ENCODE peak calls at places on chromosomes 2 and 18, in six cellular contexts. One of them, this sample, is unnamed.

GRCh38 chr2:54325148-54325547 is 69.1 kb upstream of the TSPYL6 start:
- DNase-seq in A549: no peak
- DNase-seq in pancreas: no peak
- DNase-seq in lung: no peak
- DNase-seq in neural crest cell: no peak
- DNase-seq in endodermal cell: no peak
- DNase-seq in this sample: no peak

GRCh38 chr2:235098736-235099494 is 147.1 kb downstream of the SH3BP4 start:
- DNase-seq in pancreas: no peak
- DNase-seq in endodermal cell: no peak
- DNase-seq in A549: peak
- DNase-seq in lung: no peak
- DNase-seq in neural crest cell: no peak
- DNase-seq in this sample: no peak

GRCh38 chr2:197298609-197299008 is 12.0 kb downstream of the ANKRD44 start:
- DNase-seq in pancreas: no peak
- DNase-seq in lung: no peak
- DNase-seq in endodermal cell: no peak
- DNase-seq in A549: no peak
- DNase-seq in neural crest cell: no peak
- DNase-seq in this sample: no peak

GRCh38 chr18:10565835-10566234 is 40.0 kb downstream of the NAPG start:
- DNase-seq in pancreas: no peak
- DNase-seq in endodermal cell: no peak
- DNase-seq in A549: no peak
- DNase-seq in neural crest cell: no peak
- DNase-seq in lung: peak
- DNase-seq in this sample: no peak

GRCh38 chr2:105324732-105325131 is 4.8 kb downstream of the TGFBRAP1 start:
- DNase-seq in endodermal cell: peak
- DNase-seq in lung: no peak
- DNase-seq in neural crest cell: no peak
- DNase-seq in A549: no peak
- DNase-seq in pancreas: no peak
- DNase-seq in this sample: no peak

GRCh38 chr2:241637233-241638062 is at the start of gene ATG4B:
- DNase-seq in endodermal cell: peak
- DNase-seq in neural crest cell: peak
- DNase-seq in pancreas: peak
- DNase-seq in A549: peak
- DNase-seq in lung: peak
- DNase-seq in this sample: peak

GRCh38 chr2:144111443-144111842 is 408.5 kb downstream of the ZEB2 start:
- DNase-seq in lung: no peak
- DNase-seq in A549: no peak
- DNase-seq in neural crest cell: no peak
- DNase-seq in pancreas: no peak
- DNase-seq in endodermal cell: no peak
- DNase-seq in this sample: no peak

GRCh38 chr18:3088444-3088843 is 75.5 kb upstream of the LPIN2 start:
- DNase-seq in neural crest cell: no peak
- DNase-seq in pancreas: no peak
- DNase-seq in A549: no peak
- DNase-seq in endodermal cell: no peak
- DNase-seq in lung: no peak
- DNase-seq in this sample: no peak

GRCh38 chr18:9437049-9437448 is 38.3 kb upstream of the RALBP1 start:
- DNase-seq in neural crest cell: no peak
- DNase-seq in endodermal cell: no peak
- DNase-seq in lung: no peak
- DNase-seq in pancreas: no peak
- DNase-seq in A549: no peak
- DNase-seq in this sample: no peak

GRCh38 chr2:149739171-149739879 is 151.8 kb upstream of the MMADHC start:
- DNase-seq in lung: no peak
- DNase-seq in A549: no peak
- DNase-seq in neural crest cell: no peak
- DNase-seq in pancreas: no peak
- DNase-seq in endodermal cell: no peak
- DNase-seq in this sample: no peak

GRCh38 chr2:144942516-144943256 is 422.8 kb upstream of the ZEB2 start:
- DNase-seq in lung: no peak
- DNase-seq in pancreas: no peak
- DNase-seq in neural crest cell: no peak
- DNase-seq in A549: peak
- DNase-seq in endodermal cell: no peak
- DNase-seq in this sample: no peak

GRCh38 chr2:11669454-11670291 is at the start of gene NTSR2:
- DNase-seq in lung: peak
- DNase-seq in neural crest cell: peak
- DNase-seq in A549: peak
- DNase-seq in pancreas: peak
- DNase-seq in endodermal cell: peak
- DNase-seq in this sample: no peak

GRCh38 chr2:8448822-8449577 is 232.9 kb upstream of the ID2 start:
- DNase-seq in pancreas: no peak
- DNase-seq in neural crest cell: no peak
- DNase-seq in lung: no peak
- DNase-seq in endodermal cell: peak
- DNase-seq in A549: no peak
- DNase-seq in this sample: no peak

GRCh38 chr18:28767781-28768211 is 590.9 kb upstream of the CDH2 start:
- DNase-seq in A549: no peak
- DNase-seq in endodermal cell: no peak
- DNase-seq in lung: no peak
- DNase-seq in neural crest cell: no peak
- DNase-seq in pancreas: no peak
- DNase-seq in this sample: no peak

GRCh38 chr2:166892397-166892796 is 4.1 kb downstream of the XIRP2 start:
- DNase-seq in A549: no peak
- DNase-seq in pancreas: no peak
- DNase-seq in neural crest cell: no peak
- DNase-seq in lung: no peak
- DNase-seq in endodermal cell: peak
- DNase-seq in this sample: no peak

GRCh38 chr2:48534781-48535180 is 4.8 kb downstream of the STON1 start:
- DNase-seq in lung: no peak
- DNase-seq in endodermal cell: no peak
- DNase-seq in A549: no peak
- DNase-seq in pancreas: no peak
- DNase-seq in neural crest cell: no peak
- DNase-seq in this sample: no peak

GRCh38 chr2:11685906-11686470 is 16.0 kb upstream of the NTSR2 start:
- DNase-seq in neural crest cell: no peak
- DNase-seq in pancreas: no peak
- DNase-seq in A549: no peak
- DNase-seq in endodermal cell: peak
- DNase-seq in lung: no peak
- DNase-seq in this sample: no peak

GRCh38 chr2:61328707-61329251 is 142.1 kb downstream of the USP34 start:
- DNase-seq in endodermal cell: no peak
- DNase-seq in A549: peak
- DNase-seq in lung: peak
- DNase-seq in pancreas: no peak
- DNase-seq in neural crest cell: no peak
- DNase-seq in this sample: no peak

GRCh38 chr2:192265751-192266150 is 71.0 kb upstream of the TMEFF2 start:
- DNase-seq in pancreas: no peak
- DNase-seq in A549: no peak
- DNase-seq in lung: no peak
- DNase-seq in endodermal cell: no peak
- DNase-seq in neural crest cell: no peak
- DNase-seq in this sample: no peak

GRCh38 chr2:44479127-44479887 is 117.6 kb downstream of the CAMKMT start:
- DNase-seq in pancreas: peak
- DNase-seq in A549: peak
- DNase-seq in lung: peak
- DNase-seq in neural crest cell: peak
- DNase-seq in endodermal cell: peak
- DNase-seq in this sample: peak

GRCh38 chr18:63869374-63869773 is 18.1 kb upstream of the SERPINB2 start:
- DNase-seq in neural crest cell: no peak
- DNase-seq in lung: no peak
- DNase-seq in endodermal cell: no peak
- DNase-seq in A549: no peak
- DNase-seq in pancreas: no peak
- DNase-seq in this sample: no peak

GRCh38 chr2:237691200-237691907 is 64.0 kb downstream of the LRRFIP1 start:
- DNase-seq in lung: peak
- DNase-seq in endodermal cell: peak
- DNase-seq in A549: peak
- DNase-seq in neural crest cell: peak
- DNase-seq in pancreas: no peak
- DNase-seq in this sample: no peak

DNA sequence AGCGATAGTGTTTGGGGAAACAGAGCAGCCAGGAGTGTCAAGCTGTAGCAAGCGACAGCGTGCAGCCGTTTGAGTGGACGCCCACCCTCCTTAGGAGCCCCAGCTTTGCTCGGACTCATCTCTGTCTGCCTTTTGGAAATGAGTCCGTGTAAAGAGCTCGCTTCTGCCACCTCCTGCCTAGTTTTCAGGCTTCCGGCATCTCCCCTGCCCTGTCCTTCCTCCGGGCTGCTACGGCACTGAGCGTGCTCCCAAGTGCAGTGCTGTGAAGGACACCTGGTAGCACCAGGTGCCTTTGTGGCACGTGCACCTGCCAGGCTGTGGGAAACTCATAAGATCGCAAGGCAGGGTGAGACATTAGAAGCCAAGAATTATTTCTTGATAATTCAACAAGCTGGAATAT is 117.1 kb downstream of the RNF144A start:
- DNase-seq in neural crest cell: no peak
- DNase-seq in endodermal cell: peak
- DNase-seq in A549: peak
- DNase-seq in pancreas: peak
- DNase-seq in lung: no peak
- DNase-seq in this sample: no peak
- TF ChIP-seq CTCF in neural crest cell: peak
- TF ChIP-seq CTCF in endodermal cell: peak
- TF ChIP-seq CTCF in A549: peak
- TF ChIP-seq CTCF in pancreas: no peak
- TF ChIP-seq CTCF in lung: no peak
- TF ChIP-seq CTCF in this sample: no peak

DNA sequence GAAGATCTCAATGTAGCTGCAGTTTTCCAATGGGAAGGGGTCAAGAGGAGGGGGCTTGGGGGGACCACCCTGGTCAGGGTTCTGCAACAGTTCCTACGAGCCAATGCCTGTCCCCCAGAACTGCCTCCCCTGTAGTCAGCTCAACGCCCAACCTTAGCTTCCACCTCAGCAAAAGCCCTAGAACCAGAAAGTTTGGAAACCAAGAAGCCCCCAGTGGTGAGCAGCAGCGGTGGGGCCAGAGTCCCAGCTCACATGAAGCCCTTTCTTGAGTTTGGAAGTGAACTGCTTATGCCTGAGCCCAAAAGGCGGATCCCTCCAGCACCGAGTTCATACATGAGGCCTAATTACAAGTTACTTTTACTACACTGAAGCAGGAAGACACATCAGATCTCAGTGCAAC is 162.4 kb downstream of the HDAC4 start:
- DNase-seq in neural crest cell: no peak
- DNase-seq in lung: no peak
- DNase-seq in A549: no peak
- DNase-seq in endodermal cell: peak
- DNase-seq in pancreas: no peak
- DNase-seq in this sample: no peak
- TF ChIP-seq CTCF in neural crest cell: no peak
- TF ChIP-seq CTCF in lung: no peak
- TF ChIP-seq CTCF in A549: no peak
- TF ChIP-seq CTCF in endodermal cell: peak
- TF ChIP-seq CTCF in pancreas: no peak
- TF ChIP-seq CTCF in this sample: no peak

DNA sequence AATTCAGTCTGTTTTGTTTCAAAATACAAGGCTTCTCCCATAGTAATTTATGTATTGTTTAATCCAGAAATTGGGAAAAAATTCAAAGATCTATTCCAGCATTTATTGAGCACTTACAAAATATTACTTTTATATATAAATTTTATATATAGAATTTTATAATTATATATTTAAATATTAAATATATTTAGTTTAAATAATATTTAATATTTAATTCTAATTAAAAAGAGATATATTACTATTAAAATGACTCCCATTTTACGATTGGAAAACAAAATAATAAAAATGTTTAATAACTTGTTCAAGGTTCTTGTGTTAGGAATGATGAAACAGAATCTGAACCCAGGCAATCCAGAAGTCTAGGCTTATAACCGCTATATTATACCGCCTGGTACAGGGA is 40.5 kb upstream of the SESTD1 start:
- DNase-seq in A549: no peak
- DNase-seq in pancreas: no peak
- DNase-seq in lung: no peak
- DNase-seq in endodermal cell: no peak
- DNase-seq in neural crest cell: no peak
- DNase-seq in this sample: no peak
- TF ChIP-seq CTCF in A549: no peak
- TF ChIP-seq CTCF in pancreas: no peak
- TF ChIP-seq CTCF in lung: no peak
- TF ChIP-seq CTCF in endodermal cell: no peak
- TF ChIP-seq CTCF in neural crest cell: no peak
- TF ChIP-seq CTCF in this sample: no peak

DNA sequence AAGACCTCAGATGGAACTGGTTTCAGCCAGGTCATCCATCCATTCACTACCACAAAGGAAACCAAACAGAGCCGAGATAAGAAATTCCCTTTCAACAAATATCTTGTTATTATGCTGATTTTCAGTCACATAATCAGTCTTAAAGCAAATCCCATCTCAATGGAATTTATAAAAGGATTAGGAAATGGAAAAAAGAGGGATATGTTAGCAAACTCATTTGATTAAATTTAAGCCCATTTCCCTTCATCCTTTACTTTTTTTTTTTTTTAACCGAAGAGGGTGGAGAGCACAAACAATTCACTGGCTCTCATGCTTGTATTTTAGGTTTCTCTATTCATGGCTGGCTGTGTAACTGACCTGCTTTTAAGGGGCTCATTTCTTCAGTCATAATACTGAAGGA is 109.0 kb upstream of the GATA6 start:
- DNase-seq in endodermal cell: no peak
- DNase-seq in A549: no peak
- DNase-seq in lung: no peak
- DNase-seq in neural crest cell: no peak
- DNase-seq in pancreas: no peak
- DNase-seq in this sample: no peak
- TF ChIP-seq CTCF in endodermal cell: no peak
- TF ChIP-seq CTCF in A549: no peak
- TF ChIP-seq CTCF in lung: no peak
- TF ChIP-seq CTCF in neural crest cell: no peak
- TF ChIP-seq CTCF in pancreas: no peak
- TF ChIP-seq CTCF in this sample: no peak